ENCODE peak calls at places on chromosomes 16 and 17, in five cellular contexts. Z is EH, T is C1 segment of cervical spinal cord, D is ACHN, N is NCI-H2029. H is an unnamed sample.

GRCh38 chr17:48444531-48445247 is 14.7 kb upstream of the SKAP1 start:
- DNase-seq in Z (no peak), T (no peak), D (no peak), N (no peak), H (no peak)

GRCh38 chr17:28901866-28902818 is 737 bp downstream of the DHRS13 start:
- DNase-seq in Z (peak), T (no peak), D (peak), N (no peak), H (peak)

GRCh38 chr16:56946767-56947603 is 14.8 kb upstream of the CETP start:
- DNase-seq in Z (peak), T (no peak), D (no peak), N (no peak), H (no peak)

GRCh38 chr17:10920511-10920910 is 82.6 kb upstream of the PIRT start:
- DNase-seq in Z (no peak), T (no peak), D (no peak), N (no peak), H (no peak)

GRCh38 chr17:82668631-82669099 is 20.4 kb upstream of the WDR45B start:
- DNase-seq in Z (peak), T (no peak), D (peak), N (no peak), H (peak)

GRCh38 chr17:28643979-28644781 is 778 bp downstream of the BLTP2 start:
- DNase-seq in Z (peak), T (no peak), D (peak), N (peak), H (no peak)

GRCh38 chr16:55552621-55553020 is 13.9 kb upstream of the CAPNS2 start:
- DNase-seq in Z (peak), T (no peak), D (no peak), N (no peak), H (no peak)

GRCh38 chr17:35287286-35287811 is 44.5 kb downstream of the SLFN5 start:
- DNase-seq in Z (no peak), T (no peak), D (no peak), N (no peak), H (no peak)

GRCh38 chr17:6353161-6353560 is 81.8 kb downstream of the AIPL1 start:
- DNase-seq in Z (no peak), T (no peak), D (no peak), N (no peak), H (no peak)

GRCh38 chr17:2420131-2420530 is 19.3 kb upstream of the MNT start:
- DNase-seq in Z (no peak), T (no peak), D (no peak), N (no peak), H (no peak)

GRCh38 chr17:78745407-78746088 is 36.5 kb downstream of the CYTH1 start:
- DNase-seq in Z (peak), T (no peak), D (peak), N (no peak), H (no peak)

GRCh38 chr17:72121164-72122001 is 563 bp downstream of the SOX9 start:
- DNase-seq in Z (peak), T (no peak), D (peak), N (no peak), H (peak)

GRCh38 chr16:49833055-49833454 is 22.9 kb downstream of the ZNF423 start:
- DNase-seq in Z (no peak), T (no peak), D (no peak), N (no peak), H (no peak)

GRCh38 chr16:81866820-81867440 is 87.8 kb downstream of the PLCG2 start:
- DNase-seq in Z (peak), T (no peak), D (no peak), N (no peak), H (no peak)

GRCh38 chr16:64730261-64730660 is 391.6 kb downstream of the CDH11 start:
- DNase-seq in Z (no peak), T (no peak), D (no peak), N (no peak), H (no peak)

GRCh38 chr17:44310188-44310587 is 1.8 kb downstream of the RUNDC3A start:
- DNase-seq in Z (no peak), T (no peak), D (no peak), N (no peak), H (no peak)

GRCh38 chr16:84448444-84448843 is 56.0 kb downstream of the MEAK7 start:
- DNase-seq in Z (no peak), T (no peak), D (no peak), N (no peak), H (no peak)

GRCh38 chr17:50963139-50963538 is 97.0 kb upstream of the TOB1 start:
- DNase-seq in Z (peak), T (no peak), D (no peak), N (no peak), H (no peak)

GRCh38 chr16:23974223-23974622 is 138.4 kb downstream of the PRKCB start:
- DNase-seq in Z (no peak), T (no peak), D (peak), N (no peak), H (no peak)

GRCh38 chr17:14207791-14208190 is 28.9 kb downstream of the CDRT15 start:
- DNase-seq in Z (no peak), T (no peak), D (no peak), N (no peak), H (no peak)

GRCh38 chr17:41532947-41533570 is 5.0 kb upstream of the KRT19 start:
- DNase-seq in Z (no peak), T (no peak), D (no peak), N (no peak), H (no peak)

GRCh38 chr16:27234603-27235002 is 31.3 kb downstream of the KDM8 start:
- DNase-seq in Z (no peak), T (no peak), D (no peak), N (no peak), H (no peak)

GRCh38 chr17:67577429-67577828 is 140.3 kb upstream of the NOL11 start:
- DNase-seq in Z (no peak), T (no peak), D (no peak), N (no peak), H (no peak)

GRCh38 chr17:72373910-72374741 is 253.3 kb downstream of the SOX9 start:
- DNase-seq in Z (peak), T (no peak), D (no peak), N (no peak), H (no peak)

GRCh38 chr17:7296189-7296861 is 1.9 kb upstream of the YBX2 start:
- DNase-seq in Z (peak), T (peak), D (peak), N (peak), H (peak)

GRCh38 chr16:48271728-48272127 is 24.4 kb upstream of the ABCC11 start:
- DNase-seq in Z (no peak), T (no peak), D (no peak), N (no peak), H (no peak)

GRCh38 chr16:84410361-84411138 is 42.2 kb downstream of the ATP2C2 start:
- DNase-seq in Z (no peak), T (no peak), D (no peak), N (no peak), H (no peak)

GRCh38 chr17:74212262-74212912 is 984 bp upstream of the TTYH2 start:
- DNase-seq in Z (peak), T (no peak), D (no peak), N (no peak), H (no peak)

GRCh38 chr16:87684106-87684677 is 81.6 kb downstream of the KLHDC4 start:
- DNase-seq in Z (no peak), T (no peak), D (no peak), N (no peak), H (no peak)

GRCh38 chr16:2846511-2847310 is 11.3 kb downstream of the PRSS22 start:
- DNase-seq in Z (peak), T (no peak), D (peak), N (no peak), H (no peak)

GRCh38 chr17:42312285-42313130 is 24.2 kb downstream of the STAT5A start:
- DNase-seq in Z (peak), T (no peak), D (peak), N (peak), H (peak)

GRCh38 chr17:27239584-27239983 is 54.3 kb upstream of the WSB1 start:
- DNase-seq in Z (no peak), T (no peak), D (no peak), N (no peak), H (no peak)

GRCh38 chr17:10806863-10807262 is 3.0 kb upstream of the TMEM238L start:
- DNase-seq in Z (no peak), T (no peak), D (no peak), N (no peak), H (no peak)

H was measured in posterior cingulate gyrus.